ENCODE peak calls at places on chromosomes 16 and 17, in five cellular contexts. X is CD4-positive, alpha-beta memory T cell; G is activated CD8-positive, alpha-beta T cell treated with anti-CD3 and anti-CD28 coated beads, Interleukin-2, amount 10 ng/mL, durations not matched to agents 7 days and 5 days; Q is activated CD4-positive, CD25-positive, alpha-beta regulatory T cell treated with anti-CD3 and anti-CD28 coated beads, Interleukin-2, amount 50 U/mL, for 72 hours; P is T-cell. M is an unnamed sample.

GRCh38 chr16:47687694-47688093 is 226.6 kb downstream of the PHKB start:
- DNase-seq in G (no peak), P (no peak), Q (no peak), X (no peak), M (no peak)

GRCh38 chr17:4881761-4882555 is 17.4 kb upstream of the C17orf107 start:
- DNase-seq in P (peak), G (peak), X (no peak), Q (peak), M (peak)

GRCh38 chr17:79626156-79626890 is 15.5 kb upstream of the RBFOX3 start:
- DNase-seq in P (no peak), Q (peak), G (no peak), X (no peak), M (no peak)

GRCh38 chr17:42775534-42776098 is 2.4 kb downstream of the VPS25 start:
- DNase-seq in P (no peak), X (no peak), G (no peak), Q (no peak), M (no peak)

GRCh38 chr17:71033336-71033735 is 864.0 kb downstream of the KCNJ2 start:
- DNase-seq in G (no peak), P (no peak), X (no peak), Q (no peak), M (no peak)

GRCh38 chr17:61468263-61468907 is 16.2 kb downstream of the TBX4 start:
- DNase-seq in Q (no peak), X (no peak), P (no peak), G (no peak), M (no peak)

GRCh38 chr16:73956592-73957495 is 339.8 kb upstream of the PSMD7 start:
- DNase-seq in X (no peak), G (peak), P (peak), Q (peak), M (peak)

GRCh38 chr17:497587-498034 is 145.0 kb upstream of the RPH3AL start:
- DNase-seq in P (no peak), Q (no peak), G (no peak), X (no peak), M (no peak)

GRCh38 chr17:71535311-71535710 is 585.5 kb upstream of the SOX9 start:
- DNase-seq in Q (no peak), P (no peak), G (no peak), X (no peak), M (no peak)

GRCh38 chr17:10210151-10210574 is 11.8 kb upstream of the GAS7 start:
- DNase-seq in Q (no peak), P (no peak), X (no peak), G (no peak), M (no peak)